ENCODE peak calls at places on chromosomes 2 and 18, in four cellular contexts. P, R, L and B are unnamed samples.

GRCh38 chr2:144886847-144887246 is 366.9 kb upstream of the ZEB2 start:
- DNase-seq in P (peak), R (no peak), L (peak), B (no peak)

GRCh38 chr2:44879269-44880124 is 62.0 kb upstream of the SIX3 start:
- DNase-seq in P (no peak), R (no peak), L (no peak), B (no peak)

GRCh38 chr2:209663149-209663548 is 108.5 kb upstream of the UNC80 start:
- DNase-seq in P (no peak), R (no peak), L (no peak), B (no peak)

GRCh38 chr2:202681688-202682205 is 47.0 kb downstream of the FAM117B start:
- DNase-seq in P (no peak), R (no peak), L (no peak), B (no peak)

GRCh38 chr18:62420513-62421209 is 95.6 kb downstream of the TNFRSF11A start:
- DNase-seq in P (no peak), R (peak), L (no peak), B (peak)

GRCh38 chr2:47907097-47907781 is 941 bp upstream of the FBXO11 start:
- DNase-seq in P (peak), R (peak), L (peak), B (peak)

GRCh38 chr2:134216152-134216829 is 37.6 kb upstream of the MGAT5 start:
- DNase-seq in P (no peak), R (no peak), L (no peak), B (no peak)

GRCh38 chr2:54577944-54578667 is 122.0 kb downstream of the SPTBN1 start:
- DNase-seq in P (no peak), R (no peak), L (no peak), B (no peak)

GRCh38 chr2:235914756-235915155 is 253.4 kb downstream of the GBX2 start:
- DNase-seq in P (no peak), R (no peak), L (no peak), B (no peak)

GRCh38 chr18:25399554-25399953 is 47.6 kb upstream of the ZNF521 start:
- DNase-seq in P (no peak), R (no peak), L (no peak), B (no peak)

GRCh38 chr2:119753041-119753929 is 6.4 kb upstream of the PTPN4 start:
- DNase-seq in P (no peak), R (peak), L (no peak), B (no peak)

GRCh38 chr2:120605231-120605935 is 130.3 kb upstream of the GLI2 start:
- DNase-seq in P (no peak), R (no peak), L (no peak), B (no peak)

DNA sequence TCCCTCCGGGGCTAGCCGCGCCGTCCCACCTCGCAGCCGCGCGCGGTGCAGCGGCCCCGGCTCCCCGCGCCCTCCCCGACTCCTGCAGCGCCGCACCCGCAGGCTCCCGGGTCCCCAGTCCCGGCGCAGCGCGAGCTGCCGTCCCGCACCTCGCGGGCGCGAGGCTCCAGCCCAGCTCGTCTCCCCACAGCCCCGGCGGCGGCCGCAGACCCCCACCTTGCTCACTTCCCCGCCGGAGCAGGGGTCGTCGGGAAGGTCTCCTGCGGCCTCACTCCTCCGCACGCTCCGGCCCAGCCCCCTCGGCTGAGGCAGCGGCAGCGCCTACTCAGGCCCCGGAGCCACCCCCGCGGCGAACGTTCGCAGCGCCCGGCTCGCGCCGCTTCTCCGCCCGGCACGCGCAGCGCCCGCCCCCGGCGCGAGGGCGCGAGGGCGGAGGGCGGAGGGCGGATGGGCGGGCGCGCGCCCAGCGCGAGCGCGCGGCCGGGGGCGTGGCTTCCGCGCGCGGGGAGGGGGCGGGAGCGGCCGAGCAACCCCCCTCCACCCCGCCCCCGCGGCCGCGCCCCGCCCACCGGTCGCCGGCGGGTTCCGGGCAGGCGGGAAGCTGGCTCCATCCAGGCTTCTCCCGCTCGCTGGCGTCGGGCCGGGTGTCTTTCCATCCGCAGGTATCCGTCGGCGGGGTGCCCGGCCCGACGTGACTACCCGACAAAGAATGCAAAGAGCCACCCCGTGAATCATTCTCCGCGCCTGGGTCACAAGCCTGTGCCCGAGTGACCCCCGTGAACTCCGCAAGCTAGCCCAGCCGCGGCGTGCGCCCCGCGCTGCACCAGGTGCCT is at the start of gene DTNB:
- DNase-seq in P (peak), R (peak), L (peak), B (peak)
- H3K27ac ChIP-seq in P (peak), R (peak), L (peak), B (peak)

DNA sequence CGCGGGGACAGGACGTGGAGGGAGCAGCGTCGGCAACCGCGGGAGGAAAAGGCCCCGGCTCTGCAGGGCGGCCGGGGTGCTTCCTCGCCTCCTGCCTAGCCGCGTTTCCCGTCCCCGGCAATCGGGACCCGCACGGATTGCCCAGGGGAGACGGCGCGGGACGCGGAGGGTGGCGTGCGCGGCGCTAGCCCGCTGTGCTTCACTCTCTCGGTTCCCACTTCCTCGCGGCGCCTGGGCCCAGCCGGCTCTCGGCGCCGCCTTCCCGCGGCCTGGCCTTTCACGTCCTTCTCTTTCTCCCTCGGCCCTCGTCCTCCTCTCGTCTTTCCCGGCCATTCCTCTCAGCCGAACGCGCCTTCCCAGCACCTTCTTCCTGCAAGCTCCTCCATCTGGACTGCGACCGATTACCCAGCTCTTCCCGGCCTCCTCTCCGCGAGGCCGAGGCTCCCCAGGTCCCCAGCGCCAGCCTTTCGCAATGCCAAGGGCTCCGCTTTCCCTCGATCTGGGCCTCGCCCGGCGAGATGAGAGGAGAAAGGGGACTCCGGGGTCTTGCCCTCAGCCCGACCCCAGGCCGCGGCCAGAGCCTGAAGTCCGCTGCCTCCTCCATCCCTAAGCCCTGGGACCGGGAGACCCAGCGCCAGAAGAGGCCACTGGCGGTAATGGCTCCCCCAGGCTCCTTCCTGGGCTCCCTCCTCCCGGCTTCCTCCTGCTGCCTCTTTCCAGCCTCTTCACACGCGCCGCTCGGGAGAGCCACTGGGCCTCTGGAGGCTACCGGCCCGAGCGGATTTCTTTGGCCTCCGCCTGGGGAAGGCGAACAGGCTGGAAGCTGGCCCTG is 34.2 kb upstream of the ATP6V1B1 start:
- DNase-seq in P (no peak), R (no peak), L (peak), B (no peak)
- H3K27ac ChIP-seq in P (no peak), R (no peak), L (peak), B (no peak)

GRCh38 chr2:184530239-184530638 is 68.1 kb upstream of the ZNF804A start:
- DNase-seq in P (no peak), R (no peak), L (no peak), B (no peak)

GRCh38 chr2:184527058-184527457 is 71.3 kb upstream of the ZNF804A start:
- DNase-seq in P (no peak), R (no peak), L (no peak), B (no peak)

GRCh38 chr2:184528119-184528518 is 70.2 kb upstream of the ZNF804A start:
- DNase-seq in P (no peak), R (no peak), L (no peak), B (no peak)

GRCh38 chr2:184532541-184532940 is 65.8 kb upstream of the ZNF804A start:
- DNase-seq in P (no peak), R (no peak), L (no peak), B (no peak)

DNA sequence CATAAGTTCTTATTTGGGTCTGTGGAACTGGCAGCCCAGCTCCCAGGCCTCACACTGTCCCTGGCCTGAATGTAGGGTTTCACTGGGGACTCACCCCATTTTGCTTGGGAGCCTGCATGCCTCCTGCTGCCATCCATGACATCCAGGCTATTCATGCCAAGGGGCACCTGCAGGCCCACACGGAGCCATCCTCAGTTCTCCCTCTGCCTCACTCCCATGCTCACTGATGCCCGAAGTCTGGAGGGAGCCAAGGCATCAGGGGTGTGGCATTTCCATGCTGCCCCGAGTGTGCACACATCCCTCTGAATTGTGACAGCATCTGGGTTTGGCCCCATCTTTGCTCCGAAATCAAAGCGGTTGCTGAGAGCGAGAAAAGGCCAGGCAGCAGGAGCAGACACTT is 67.4 kb upstream of the ZNF804A start:
- DNase-seq in P (no peak), R (no peak), L (no peak), B (no peak)
- H3K27ac ChIP-seq in P (no peak), R (no peak), L (no peak), B (no peak)

GRCh38 chr2:216680951-216681629 is 14.3 kb downstream of the IGFBP5 start:
- DNase-seq in P (no peak), R (no peak), L (no peak), B (no peak)
- H3K27ac ChIP-seq in P (peak), R (no peak), L (peak), B (no peak)

GRCh38 chr2:182148344-182148743 is 162.7 kb downstream of the PPP1R1C start:
- DNase-seq in P (no peak), R (no peak), L (no peak), B (no peak)
- H3K27ac ChIP-seq in P (no peak), R (no peak), L (no peak), B (no peak)